ENCODE peak calls at places on chromosomes 16 and 17, in five cellular contexts. P is PC-9, B is keratinocyte, H is transverse colon, D is A549. Q is an unnamed sample.

GRCh38 chr16:23333962-23334361 is 31.9 kb downstream of the SCNN1B start:
- DNase-seq in P (no peak), B (no peak), D (no peak), H (no peak), Q (no peak)

GRCh38 chr16:2856686-2857450 is 1.1 kb downstream of the PRSS22 start:
- DNase-seq in B (no peak), D (no peak), P (no peak), H (no peak), Q (no peak)

GRCh38 chr17:66964083-66964771 is at the start of gene CACNG4:
- DNase-seq in D (no peak), H (no peak), P (no peak), B (no peak), Q (peak; percentile 31)

GRCh38 chr17:35577826-35578194 is 561 bp downstream of the PEX12 start:
- DNase-seq in B (no peak), H (peak; percentile 19), P (no peak), D (no peak), Q (no peak)

GRCh38 chr17:59642535-59642934 is 22.8 kb downstream of the CLTC start:
- DNase-seq in H (no peak), B (no peak), D (no peak), P (peak; percentile 77), Q (no peak)

GRCh38 chr17:45309400-45309799 is 7.4 kb downstream of the MAP3K14 start:
- DNase-seq in P (no peak), H (no peak), D (no peak), B (no peak), Q (no peak)

GRCh38 chr16:5011637-5012036 is 22.1 kb downstream of the NAGPA start:
- DNase-seq in D (no peak), B (no peak), H (no peak), P (no peak), Q (no peak)

GRCh38 chr17:33200587-33200986 is 92.5 kb downstream of the ASIC2 start:
- DNase-seq in H (no peak), P (no peak), B (no peak), D (peak; percentile 35), Q (no peak)

GRCh38 chr17:37050905-37051304 is 102.2 kb downstream of the AATF start:
- DNase-seq in B (no peak), P (no peak), H (no peak), D (no peak), Q (no peak)

GRCh38 chr16:89581861-89582563 is 6.5 kb downstream of the CPNE7 start:
- DNase-seq in H (peak; percentile 43), B (no peak), P (peak; percentile 92), D (no peak), Q (no peak)

GRCh38 chr17:72984145-72984924 is 108.2 kb downstream of the SLC39A11 start:
- DNase-seq in P (peak; percentile 96), H (no peak), D (no peak), B (no peak), Q (no peak)

DNA sequence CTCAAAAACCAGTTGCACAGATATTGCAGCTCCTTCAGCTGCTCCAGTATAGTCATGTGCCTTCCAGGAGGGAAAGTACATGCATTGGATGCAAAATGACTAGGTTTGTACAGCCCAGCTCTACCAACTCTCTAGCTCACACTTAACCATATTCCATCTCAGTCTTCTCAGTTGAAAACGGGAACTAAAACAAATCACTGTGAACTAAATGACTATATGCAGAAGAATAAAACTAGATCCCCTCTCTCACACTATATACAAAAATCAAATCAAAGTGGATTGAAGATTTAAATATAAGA is 24.9 kb downstream of the DCUN1D3 start:
- DNase-seq in B (no peak), D (no peak), H (no peak), P (no peak), Q (no peak)
- H3K4me1 ChIP-seq in B (peaks cover 48% of the 10 kb centered on the region), D (peaks cover 39% of the 10 kb centered on the region), H (peaks cover 23% of the 10 kb centered on the region), P (peaks cover 16% of the 10 kb centered on the region), Q (peaks cover 8% of the 10 kb centered on the region)

GRCh38 chr17:39096435-39097158 is 54.8 kb downstream of the PLXDC1 start:
- DNase-seq in P (no peak), H (peak; percentile 33), D (no peak), B (no peak), Q (no peak)
- H3K4me3 ChIP-seq in P (no peak overlapping the region), H (no peak overlapping the region), D (no peak overlapping the region), B (no peak overlapping the region), Q (no peak overlapping the region)

DNA sequence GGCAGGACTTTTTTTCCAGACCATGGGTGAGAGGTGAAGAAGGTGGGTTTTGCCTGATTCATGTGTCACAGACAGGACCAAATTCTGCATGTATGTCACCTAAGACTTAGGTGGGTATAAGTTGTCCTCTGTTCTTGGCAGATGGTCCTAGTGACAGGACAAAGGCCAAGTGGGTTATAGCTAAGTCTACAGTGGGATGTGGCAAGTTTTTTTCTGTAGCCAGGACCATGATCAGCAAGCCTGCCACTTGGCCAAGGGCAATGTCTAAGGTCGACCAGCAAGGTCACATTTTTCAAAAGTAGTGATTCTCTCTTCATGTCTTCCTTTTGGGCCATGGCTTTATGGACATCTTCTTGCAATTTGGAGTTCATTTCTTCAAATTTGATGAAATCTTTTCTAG is 20.2 kb downstream of the ZNF267 start:
- DNase-seq in H (no peak), P (no peak), B (no peak), D (no peak), Q (no peak)
- H3K9me3 ChIP-seq in H (peaks cover 30% of the 10 kb centered on the region), P (peaks cover 41% of the 10 kb centered on the region), B (peaks cover 11% of the 10 kb centered on the region), D (peaks cover 87% of the 10 kb centered on the region), Q (no peaks in the 10 kb centered on the region)

DNA sequence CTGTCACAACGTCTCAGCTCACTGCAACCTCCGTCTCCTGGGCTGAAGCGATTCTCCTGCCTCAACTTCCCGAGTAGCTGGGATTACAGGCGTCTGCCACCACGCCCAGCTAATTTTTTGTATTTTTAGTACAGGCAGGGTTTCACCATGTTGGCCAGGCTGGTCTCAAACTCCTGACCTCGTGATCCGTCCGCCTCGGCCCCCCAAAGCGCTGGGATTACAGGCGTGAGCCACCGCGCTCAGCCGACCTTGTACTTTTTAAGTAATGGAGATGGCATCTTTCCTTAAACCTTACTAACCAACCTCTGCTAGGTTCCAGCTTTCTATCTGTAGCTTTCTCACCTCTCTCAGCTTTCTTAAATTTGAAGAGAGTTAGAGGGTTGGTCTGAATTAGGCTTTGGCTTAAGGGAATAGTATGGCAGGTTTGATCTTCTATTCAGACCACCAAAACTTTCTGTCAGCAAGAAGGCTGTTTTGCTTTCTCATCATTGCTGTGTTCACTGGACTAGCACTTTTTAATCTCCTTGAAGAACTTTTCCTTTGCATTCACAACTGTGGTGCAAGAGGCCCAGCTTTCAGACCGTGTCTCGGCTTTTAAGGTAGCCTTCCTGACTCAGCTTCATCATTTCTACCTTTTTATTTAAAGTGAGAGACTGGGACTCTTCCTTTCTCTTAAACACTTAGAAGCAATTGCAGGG is 28.0 kb downstream of the YWHAE start:
- DNase-seq in P (no peak), B (no peak), D (no peak), H (no peak), Q (no peak)
- H3K4me1 ChIP-seq in P (peaks cover 22% of the 10 kb centered on the region), B (peaks cover 10% of the 10 kb centered on the region), D (peaks cover 43% of the 10 kb centered on the region), H (peaks cover 58% of the 10 kb centered on the region), Q (peaks cover 38% of the 10 kb centered on the region)

GRCh38 chr17:77420476-77420803 is 279.7 kb downstream of the SEC14L1 start:
- DNase-seq in P (no peak), B (no peak), H (no peak), D (no peak), Q (no peak)

GRCh38 chr17:77421635-77421982 is 280.8 kb downstream of the SEC14L1 start:
- DNase-seq in B (no peak), P (no peak), H (no peak), D (no peak), Q (no peak)

GRCh38 chr17:77419547-77420475 is 279.0 kb downstream of the SEC14L1 start:
- DNase-seq in P (peak; percentile 48), H (no peak), B (no peak), D (no peak), Q (peak; percentile 28)

GRCh38 chr17:77422104-77422782 is 281.5 kb downstream of the SEC14L1 start:
- DNase-seq in D (no peak), B (peak; percentile 71), H (no peak), P (peak; percentile 48), Q (no peak)

GRCh38 chr17:77420804-77421634 is 280.2 kb downstream of the SEC14L1 start:
- DNase-seq in H (peak; percentile 56), P (no peak), D (peak; percentile 54), B (no peak), Q (no peak)
- H3K4me3 ChIP-seq in H (no peak overlapping the region), P (no peak overlapping the region), D (no peak overlapping the region), B (no peak overlapping the region), Q (no peak overlapping the region)

DNA sequence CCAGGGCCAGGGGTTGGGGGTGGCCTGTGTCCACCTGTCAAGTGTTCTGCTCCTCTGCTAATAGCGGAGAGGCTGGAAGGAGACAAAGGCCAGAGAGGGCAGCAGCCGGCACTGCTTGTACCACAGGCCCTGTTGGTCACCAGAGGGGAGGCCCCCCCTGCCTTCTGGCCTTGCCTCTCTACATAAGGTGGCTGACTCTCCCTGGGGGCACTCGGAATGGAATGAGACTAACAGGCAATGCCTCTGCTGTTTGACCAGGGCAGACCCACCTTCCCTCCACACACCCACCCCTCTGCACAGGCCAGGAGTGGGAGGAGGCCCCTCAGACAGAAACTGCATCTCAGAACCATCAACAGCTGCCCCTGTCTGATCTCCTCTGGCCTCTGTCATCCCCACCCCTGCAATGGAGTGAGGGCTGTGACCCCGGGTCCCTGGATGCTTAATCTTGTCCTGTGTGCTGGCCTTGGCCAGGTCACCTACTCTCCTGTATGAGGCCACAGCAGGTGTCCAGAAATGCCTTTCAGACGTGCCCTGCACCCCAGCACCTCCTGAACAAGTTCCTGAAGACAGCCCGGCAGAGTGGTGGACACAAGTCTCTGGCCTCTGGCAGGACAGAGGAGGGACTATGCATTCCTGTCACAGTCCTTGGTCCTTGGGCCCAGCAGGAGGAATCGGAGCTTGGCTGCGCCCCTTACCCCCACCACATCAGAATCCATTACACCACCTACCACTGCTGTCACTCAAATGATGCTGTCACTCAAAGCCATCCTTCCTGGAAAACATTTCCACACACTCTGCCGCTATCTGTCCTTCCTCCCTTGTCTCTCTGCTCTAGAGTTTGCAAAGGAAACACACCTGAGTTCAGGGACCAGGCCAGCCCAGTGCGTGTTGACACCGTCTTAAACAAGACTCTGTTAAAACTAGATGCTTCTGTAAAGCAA is 107.5 kb upstream of the ZNF750 start:
- DNase-seq in P (no peak), D (no peak), H (no peak), B (no peak), Q (no peak)
- H3K9me3 ChIP-seq in P (peaks cover 6% of the 10 kb centered on the region), D (peaks cover 93% of the 10 kb centered on the region), H (peaks cover 8% of the 10 kb centered on the region), B (peaks cover 18% of the 10 kb centered on the region), Q (peaks cover 20% of the 10 kb centered on the region)

GRCh38 chr17:74742153-74742515 is 5.1 kb downstream of the RAB37 start:
- DNase-seq in H (peak; percentile 71), P (peak; percentile 78), B (no peak), D (no peak), Q (no peak)
- H3K4me1 ChIP-seq in H (peaks cover 32% of the 10 kb centered on the region), P (peaks cover 40% of the 10 kb centered on the region), B (peaks cover 6% of the 10 kb centered on the region), D (peaks cover 29% of the 10 kb centered on the region), Q (peaks cover 3% of the 10 kb centered on the region)

DNA sequence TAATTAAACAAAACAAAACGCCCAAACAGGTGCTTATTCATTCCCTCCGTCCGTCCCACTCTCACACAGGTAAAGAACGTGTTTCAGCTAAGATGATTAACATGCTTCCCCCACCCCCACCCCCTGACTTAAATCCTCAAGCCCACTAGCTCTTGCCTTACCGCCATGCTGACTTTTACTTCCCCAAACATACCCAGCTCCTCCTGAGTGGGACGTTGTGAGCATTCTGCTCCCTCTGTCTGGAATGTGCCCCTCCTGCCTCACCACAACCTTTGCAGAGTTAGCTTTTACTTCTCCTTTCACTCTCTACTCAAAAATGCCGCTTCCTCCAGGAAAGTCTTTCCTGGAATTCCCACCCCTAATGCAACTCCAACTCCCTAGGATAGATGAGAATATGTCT is 774.0 kb upstream of the RBFOX1 start:
- DNase-seq in P (no peak), H (no peak), D (no peak), B (no peak), Q (no peak)
- H3K4me3 ChIP-seq in P (no peak overlapping the region), H (no peak overlapping the region), D (no peak overlapping the region), B (no peak overlapping the region), Q (no peak overlapping the region)

Q was measured in HAP-1.